ENCODE peak calls at places on chromosomes 5 and 9, in five cellular contexts. M, J, P, U and Z are unnamed samples.

GRCh38 chr5:60613826-60614225 is 86.1 kb downstream of the DEPDC1B start:
- DNase-seq in P (no peak), U (no peak), M (no peak), J (no peak), Z (no peak)

GRCh38 chr5:180206993-180207392 is 2.0 kb downstream of the RASGEF1C start:
- DNase-seq in U (no peak), M (no peak), P (no peak), J (no peak), Z (no peak)

GRCh38 chr5:128174951-128175350 is 91.4 kb downstream of the SLC12A2 start:
- DNase-seq in J (no peak), U (no peak), M (no peak), P (no peak), Z (no peak)

GRCh38 chr5:1324719-1325190 is 20.1 kb downstream of the CLPTM1L start:
- DNase-seq in P (no peak), M (no peak), J (peak), U (peak), Z (peak)

GRCh38 chr9:75083188-75083976 is 4.6 kb downstream of the NMRK1 start:
- DNase-seq in P (peak), J (no peak), M (no peak), U (no peak), Z (no peak)

GRCh38 chr5:2759696-2760461 is 8.4 kb upstream of the IRX2 start:
- DNase-seq in J (no peak), P (no peak), U (no peak), M (no peak), Z (no peak)

GRCh38 chr5:16051246-16051645 is 128.3 kb downstream of the MARCHF11 start:
- DNase-seq in U (no peak), M (no peak), J (no peak), P (no peak), Z (no peak)

GRCh38 chr5:142176255-142176654 is 67.7 kb downstream of the NDFIP1 start:
- DNase-seq in J (no peak), M (no peak), U (no peak), P (no peak), Z (no peak)

GRCh38 chr9:108047264-108047663 is 557.7 kb upstream of the KLF4 start:
- DNase-seq in U (no peak), J (no peak), P (no peak), M (no peak), Z (no peak)

GRCh38 chr5:142472306-142472951 is 147.6 kb upstream of the SPRY4 start:
- DNase-seq in J (no peak), U (no peak), P (no peak), M (no peak), Z (no peak)

GRCh38 chr5:137091473-137091872 is 407.7 kb downstream of the SPOCK1 start:
- DNase-seq in J (no peak), M (no peak), P (no peak), U (no peak), Z (no peak)

GRCh38 chr5:58491216-58491892 is at the start of gene GAPT:
- DNase-seq in U (no peak), J (no peak), M (no peak), P (no peak), Z (no peak)

GRCh38 chr5:16542275-16542674 is 74.5 kb downstream of the RETREG1 start:
- DNase-seq in M (no peak), U (no peak), P (no peak), J (no peak), Z (no peak)

DNA sequence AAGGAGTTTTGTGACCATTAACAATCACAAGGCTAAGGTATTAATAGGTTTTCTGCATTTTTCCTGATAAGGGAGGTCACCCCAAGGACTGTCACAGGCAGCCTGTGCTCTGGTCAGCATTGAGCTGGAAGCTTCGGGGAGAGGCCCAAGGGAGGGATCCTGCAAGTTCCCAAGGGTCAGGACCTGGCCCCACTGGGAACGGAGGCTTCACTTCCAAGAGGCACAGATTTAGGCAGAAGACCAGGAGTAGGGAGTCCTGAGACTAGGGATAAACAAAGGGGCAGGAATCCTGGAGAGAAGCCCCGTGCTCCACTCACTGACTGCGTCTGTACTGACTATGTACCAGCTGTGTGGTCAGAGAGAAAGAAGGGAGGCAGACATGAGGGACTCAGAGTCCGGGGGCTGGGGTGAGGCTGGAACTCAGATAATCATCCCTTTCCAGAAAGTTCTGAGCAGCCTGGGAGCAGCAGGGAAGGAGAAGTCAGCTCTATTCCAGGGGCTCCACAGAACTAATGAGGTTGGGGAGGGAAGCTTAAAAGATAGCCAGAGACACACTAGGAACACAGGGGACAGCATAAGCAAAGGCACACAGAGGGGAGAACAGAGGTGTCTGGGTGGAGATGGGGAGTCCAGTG is 37.8 kb downstream of the B4GALT1 start:
- DNase-seq in J (peak), P (no peak), M (no peak), U (peak), Z (peak)
- H3K27ac ChIP-seq in J (no peak), P (no peak), M (peak), U (no peak), Z (no peak)

GRCh38 chr9:129005336-129005997 is 22.7 kb downstream of the SH3GLB2 start:
- DNase-seq in P (no peak), J (no peak), U (no peak), M (peak), Z (no peak)

GRCh38 chr9:129006328-129007034 is 21.6 kb downstream of the SH3GLB2 start:
- DNase-seq in M (peak), P (peak), U (no peak), J (peak), Z (peak)

GRCh38 chr9:129007766-129008468 is 20.2 kb downstream of the SH3GLB2 start:
- DNase-seq in M (no peak), J (no peak), P (no peak), U (no peak), Z (no peak)

GRCh38 chr9:129008469-129008965 is 19.6 kb downstream of the SH3GLB2 start:
- DNase-seq in P (no peak), M (no peak), J (no peak), U (no peak), Z (no peak)

DNA sequence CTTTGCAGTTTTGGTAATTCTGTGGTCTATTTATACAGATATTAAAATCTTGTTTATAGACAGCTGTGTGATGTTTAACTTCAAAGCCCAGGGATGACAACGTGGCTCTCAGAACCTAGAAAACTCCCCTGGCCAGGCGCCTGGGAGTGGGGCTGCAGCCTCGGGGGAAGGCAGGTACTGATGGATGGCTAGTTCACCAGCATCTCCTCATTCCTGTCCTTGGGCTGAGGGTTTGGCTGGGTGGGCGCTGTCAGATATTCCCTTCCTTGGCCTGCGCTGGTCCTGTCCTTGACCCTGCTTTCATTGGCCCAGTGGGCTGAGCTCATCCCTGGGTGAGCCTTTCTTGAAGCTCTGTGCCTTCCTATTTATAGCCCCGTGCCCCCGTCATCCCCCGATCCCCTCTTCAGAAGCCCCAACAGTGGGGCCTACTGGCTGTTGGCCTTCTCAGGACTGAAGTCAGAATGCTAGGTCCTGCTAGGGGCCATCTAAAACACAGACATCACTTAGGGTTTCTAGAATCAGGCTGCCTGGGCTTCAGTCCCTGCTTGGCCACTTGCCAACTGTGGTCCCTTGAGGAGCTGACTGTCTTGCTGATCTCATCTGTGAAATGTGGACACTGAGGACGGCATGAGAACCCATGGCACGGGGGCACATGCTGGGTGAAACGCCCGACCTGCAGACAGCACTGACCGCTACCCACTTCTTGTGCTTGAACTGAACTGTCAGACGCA is 20.9 kb downstream of the SH3GLB2 start:
- DNase-seq in P (no peak), U (no peak), J (peak), M (peak), Z (peak)
- TF ChIP-seq POLR2A in P (no peak), U (no peak), J (no peak), M (no peak), Z (no peak)

GRCh38 chr9:136626740-136627642 is 35.7 kb upstream of the EGFL7 start:
- DNase-seq in M (no peak), U (no peak), P (no peak), J (no peak), Z (no peak)
- H3K27ac ChIP-seq in M (no peak), U (no peak), P (no peak), J (no peak), Z (no peak)

GRCh38 chr9:70561111-70561510 is 146.7 kb upstream of the KLF9 start:
- DNase-seq in U (no peak), P (no peak), M (no peak), J (no peak), Z (no peak)
- TF ChIP-seq POLR2A in U (no peak), P (no peak), M (no peak), J (no peak), Z (no peak)

DNA sequence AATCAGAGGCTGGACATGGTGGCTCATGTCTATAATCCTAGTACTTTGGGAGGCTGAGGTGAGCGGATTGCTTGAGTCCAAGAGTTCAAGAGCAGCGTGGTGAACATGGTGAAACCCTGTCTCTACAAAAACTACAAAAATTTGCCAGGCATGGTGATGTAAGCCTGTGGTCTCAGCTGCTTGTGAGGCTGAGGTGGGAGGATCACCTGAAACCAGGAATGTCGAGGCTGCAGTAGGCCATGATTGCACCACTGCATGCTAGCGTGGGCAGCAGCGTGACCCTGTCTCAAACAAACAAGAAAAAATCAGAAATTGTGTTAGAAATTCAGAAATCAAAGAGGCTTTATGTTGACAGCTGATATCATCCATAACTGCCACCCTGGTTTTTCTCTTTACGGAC is 21.4 kb downstream of the JMY start:
- DNase-seq in J (no peak), M (no peak), P (no peak), U (no peak), Z (no peak)
- H3K27ac ChIP-seq in J (no peak), M (no peak), P (no peak), U (no peak), Z (no peak)